ENCODE peak calls at places on chromosomes 2 and 18, in four cellular contexts. M, B, O and L are unnamed samples.

GRCh38 chr2:210660-211059 is 53.2 kb downstream of the SH3YL1 start:
- DNase-seq in M (no peak), B (no peak), O (no peak), L (no peak)

GRCh38 chr2:45484965-45485364 is 126.1 kb downstream of the SRBD1 start:
- DNase-seq in M (no peak), B (no peak), O (no peak), L (no peak)

GRCh38 chr2:20930928-20931327 is 108.0 kb upstream of the LDAH start:
- DNase-seq in M (no peak), B (no peak), O (no peak), L (no peak)

GRCh38 chr18:24702001-24702400 is 241.6 kb downstream of the HRH4 start:
- DNase-seq in M (no peak), B (no peak), O (no peak), L (no peak)

GRCh38 chr18:36546876-36547275 is 249.4 kb downstream of the FHOD3 start:
- DNase-seq in M (no peak), B (no peak), O (peak), L (no peak)

GRCh38 chr18:50454379-50455005 is 79.6 kb downstream of the SKA1 start:
- DNase-seq in M (no peak), B (no peak), O (no peak), L (no peak)

GRCh38 chr2:118121986-118122767 is 33.9 kb downstream of the INSIG2 start:
- DNase-seq in M (no peak), B (no peak), O (no peak), L (no peak)

GRCh38 chr2:66667288-66667780 is 232.4 kb downstream of the MEIS1 start:
- DNase-seq in M (no peak), B (no peak), O (no peak), L (no peak)

GRCh38 chr2:157471078-157471477 is 27.2 kb upstream of the CYTIP start:
- DNase-seq in M (no peak), B (no peak), O (no peak), L (peak)

GRCh38 chr2:240686460-240686859 is 3.8 kb upstream of the AQP12B start:
- DNase-seq in M (no peak), B (peak), O (no peak), L (peak)

GRCh38 chr2:71907503-71907902 is 240.2 kb downstream of the CYP26B1 start:
- DNase-seq in M (no peak), B (no peak), O (no peak), L (no peak)

GRCh38 chr2:120262761-120263428 is 10.2 kb downstream of the RALB start:
- DNase-seq in M (no peak), B (no peak), O (no peak), L (no peak)

GRCh38 chr2:75610671-75611070 is 35.9 kb upstream of the MRPL19 start:
- DNase-seq in M (no peak), B (no peak), O (peak), L (no peak)

GRCh38 chr2:75612862-75613243 is 33.7 kb upstream of the MRPL19 start:
- DNase-seq in M (no peak), B (no peak), O (peak), L (no peak)

GRCh38 chr2:75616933-75617332 is 29.6 kb upstream of the MRPL19 start:
- DNase-seq in M (no peak), B (no peak), O (no peak), L (no peak)

GRCh38 chr2:75612108-75612861 is 34.3 kb upstream of the MRPL19 start:
- DNase-seq in M (no peak), B (no peak), O (peak), L (no peak)

DNA sequence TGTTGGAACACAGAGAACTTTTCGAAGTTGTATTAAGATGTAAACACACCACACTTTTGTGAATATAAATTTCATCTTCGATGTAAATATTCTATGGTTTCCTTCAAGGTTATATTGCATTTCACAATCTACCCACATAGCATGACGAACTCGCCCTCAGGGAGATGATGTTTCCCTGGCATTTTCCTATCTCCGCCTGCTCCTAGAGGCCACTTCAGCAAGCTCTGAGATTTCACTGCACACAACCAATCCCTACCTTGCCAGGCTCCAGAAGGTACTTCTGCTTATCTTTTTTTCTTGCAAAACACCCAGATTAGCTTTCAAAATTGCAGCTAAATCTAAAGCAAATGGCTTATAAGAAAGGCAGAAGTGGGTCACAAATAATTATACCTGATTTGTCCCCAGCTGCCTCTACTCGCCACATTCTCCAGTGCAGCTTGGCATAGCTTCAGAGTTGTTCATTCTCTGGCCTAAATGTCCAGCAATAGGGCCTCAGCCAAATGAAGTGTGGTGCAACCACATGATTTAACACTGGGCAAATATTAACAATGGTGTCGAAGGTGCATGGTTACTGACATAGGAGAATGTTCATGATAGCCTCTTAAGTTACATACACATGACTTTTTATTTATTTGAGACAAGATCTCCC is 32.4 kb upstream of the MRPL19 start:
- DNase-seq in M (no peak), B (no peak), O (peak), L (no peak)
- TF ChIP-seq CTCF in M (no peak), B (no peak), O (no peak), L (no peak)

GRCh38 chr2:119234021-119235019 is 10.7 kb downstream of the STEAP3 start:
- DNase-seq in M (no peak), B (no peak), O (no peak), L (peak)
- TF ChIP-seq CTCF in M (peak), B (no peak), O (peak), L (peak)

DNA sequence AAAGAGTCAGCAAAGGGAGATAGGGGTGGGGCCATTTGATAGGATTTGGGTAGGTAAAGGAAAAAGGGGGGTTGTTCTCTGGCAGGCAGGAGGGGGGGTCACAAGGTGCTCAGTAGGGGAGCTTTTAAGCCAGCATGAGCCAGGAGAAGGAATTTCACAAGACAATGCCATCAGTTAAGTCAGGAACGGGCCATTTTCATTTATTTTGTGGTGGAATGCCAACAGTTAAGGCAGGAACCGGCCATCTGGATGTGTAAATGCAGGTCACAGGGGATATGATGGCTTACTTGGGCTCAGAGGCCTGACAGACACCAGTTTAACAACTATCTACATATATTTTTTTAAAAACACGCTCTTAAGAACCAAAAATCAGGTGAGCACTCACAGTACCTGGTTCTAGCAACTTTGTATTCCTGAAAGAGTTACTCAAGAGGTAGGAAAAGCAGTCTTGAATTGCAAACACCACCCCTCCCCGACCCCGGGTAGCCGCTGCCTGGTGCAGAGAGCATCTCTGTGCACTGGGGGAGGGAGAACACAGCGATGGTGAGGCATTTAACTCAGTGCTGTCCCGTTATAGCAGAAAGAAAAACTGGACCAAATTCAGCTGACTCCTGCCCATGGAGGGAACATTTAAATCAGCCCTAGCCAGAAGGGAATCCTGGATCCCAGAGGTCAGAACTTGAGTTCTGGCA is 414.5 kb upstream of the KLHL29 start:
- DNase-seq in M (no peak), B (no peak), O (no peak), L (no peak)
- TF ChIP-seq CTCF in M (no peak), B (no peak), O (no peak), L (no peak)

DNA sequence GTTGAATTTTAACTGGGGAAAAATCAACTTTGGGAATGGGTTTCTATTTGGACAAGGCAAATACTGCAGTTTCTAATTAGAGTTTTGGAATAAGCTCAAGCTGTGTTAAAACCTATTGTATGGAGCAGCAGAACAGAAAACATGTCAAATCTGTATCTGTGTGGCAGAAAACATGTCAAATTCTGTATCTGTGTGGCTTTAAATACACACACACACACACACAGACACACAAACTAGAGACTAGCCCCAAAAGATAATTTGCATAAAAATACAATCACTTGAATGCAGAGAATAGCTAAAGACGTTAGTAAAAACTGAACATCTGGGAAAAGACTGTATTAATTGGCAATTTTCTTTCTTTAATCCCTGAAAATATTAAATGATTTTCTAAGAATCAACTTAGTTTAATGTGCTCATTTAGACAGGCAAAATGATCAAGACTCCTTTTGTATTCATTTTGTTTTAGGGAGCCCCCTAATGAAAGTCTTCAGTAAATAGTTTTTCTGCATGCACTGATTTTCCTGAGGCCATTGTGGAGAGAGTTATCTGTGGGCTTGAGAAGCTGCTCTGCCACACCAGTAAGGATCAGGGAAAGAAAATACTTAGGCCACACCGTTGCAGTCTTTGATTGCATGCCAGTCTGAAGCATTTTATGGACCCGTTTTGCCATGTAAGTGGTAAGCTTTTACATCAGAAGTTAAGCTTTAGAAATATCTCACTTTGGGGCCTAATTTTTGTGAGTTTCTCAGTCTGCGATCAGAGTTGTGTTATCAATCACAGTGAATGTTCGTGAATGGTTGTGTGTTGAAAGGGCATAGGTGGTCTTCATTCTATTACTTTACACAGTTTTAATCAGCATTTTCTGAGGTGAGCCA is 2.2 kb downstream of the SPATS2L start:
- DNase-seq in M (no peak), B (no peak), O (no peak), L (peak)
- TF ChIP-seq CTCF in M (peak), B (no peak), O (no peak), L (no peak)

DNA sequence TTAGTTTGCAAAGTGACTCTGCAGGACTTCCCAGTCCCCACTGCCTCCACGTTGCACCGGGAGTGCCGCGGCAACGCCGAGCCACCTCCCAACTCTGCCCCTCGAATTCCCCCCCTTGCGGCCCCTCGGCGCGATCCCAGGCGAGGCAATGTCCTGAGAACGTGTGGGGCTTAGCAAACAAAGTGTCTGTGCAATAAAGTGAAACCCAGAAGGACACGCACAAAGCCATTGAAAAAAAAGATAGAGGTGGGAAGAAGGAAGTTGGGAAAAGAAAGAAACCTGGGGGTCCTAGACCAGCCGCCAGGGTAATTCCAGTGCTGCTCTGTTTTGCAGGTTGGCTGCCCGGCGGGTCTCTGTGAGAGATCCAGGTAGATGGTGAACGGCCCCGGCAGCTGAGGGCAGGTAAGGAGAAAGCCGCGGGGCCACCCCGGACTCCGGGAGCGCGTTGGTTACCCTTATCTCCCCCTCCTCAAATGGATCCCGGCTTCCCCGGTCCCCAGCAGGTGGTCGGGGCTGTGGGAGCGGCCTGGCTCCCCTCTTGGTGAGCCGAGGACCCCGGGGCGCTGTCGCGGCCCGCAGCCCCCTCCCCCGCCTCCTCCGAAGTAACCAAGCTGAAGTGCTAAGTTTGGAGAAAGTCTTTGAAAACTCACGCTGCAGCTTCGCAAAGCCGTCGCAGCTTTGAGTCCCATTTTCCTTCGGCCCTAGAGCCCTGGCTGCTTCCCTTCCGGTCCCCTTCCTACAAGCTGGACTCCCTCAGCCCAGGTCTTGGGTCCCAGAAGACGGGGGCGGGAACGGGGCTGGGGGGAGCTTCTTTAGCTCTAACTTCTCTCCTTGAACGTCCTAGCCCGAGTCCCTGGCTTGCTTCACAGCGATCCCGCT is 525 bp downstream of the OTX1 start:
- DNase-seq in M (no peak), B (peak), O (no peak), L (peak)
- TF ChIP-seq CTCF in M (no peak), B (no peak), O (no peak), L (no peak)

DNA sequence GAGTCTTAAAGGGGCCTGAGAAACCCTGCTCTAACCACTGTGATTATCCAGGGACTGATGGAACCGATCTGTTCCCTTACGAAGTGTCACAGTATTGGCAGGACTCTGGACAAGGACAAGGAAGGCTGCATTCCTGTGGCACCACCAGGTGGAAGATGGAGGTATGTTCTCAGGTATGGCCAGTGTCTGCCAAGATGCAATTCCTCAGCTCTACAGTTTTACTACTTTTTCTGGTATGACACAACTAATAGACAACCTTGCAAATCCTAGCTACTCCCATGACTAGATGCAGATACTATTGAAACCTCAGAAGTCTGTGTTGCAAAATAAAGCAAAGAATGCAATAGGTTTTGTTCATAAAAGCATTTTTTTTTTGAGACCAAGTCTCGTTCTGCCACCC is 14.6 kb downstream of the RAB31 start:
- DNase-seq in M (no peak), B (peak), O (no peak), L (peak)
- TF ChIP-seq CTCF in M (peak), B (no peak), O (no peak), L (peak)